ENCODE peak calls at places on chromosomes 7 and 10, in nine cellular contexts. W is brain microvascular endothelial cell, J is GM20000, M is HL-60, S is left lung, L is uterus, V is neural crest cell, K is lower lobe of right lung, B is endothelial cell. C is an unnamed sample.

GRCh38 chr7:20541615-20542349 is 73.7 kb upstream of the ABCB5 start:
- DNase-seq in W (no peak), J (no peak), M (no peak), S (no peak), L (no peak), V (no peak), K (no peak), B (no peak), C (no peak)

GRCh38 chr7:151884276-151885201 is 7.6 kb upstream of the PRKAG2 start:
- DNase-seq in W (no peak), J (no peak), M (no peak), S (no peak), L (no peak), V (no peak), K (no peak), B (no peak), C (no peak)

GRCh38 chr10:74887614-74888284 is 61.3 kb downstream of the KAT6B start:
- DNase-seq in W (no peak), J (no peak), M (peak), S (no peak), L (no peak), V (no peak), K (no peak), B (no peak), C (no peak)

GRCh38 chr7:26525413-26526287 is 234.0 kb downstream of the SNX10 start:
- DNase-seq in W (no peak), J (no peak), M (no peak), S (no peak), L (no peak), V (no peak), K (no peak), B (no peak), C (no peak)

GRCh38 chr7:112790651-112790973 is 419 bp upstream of the TMEM168 start:
- DNase-seq in W (no peak), J (peak), M (peak), S (no peak), L (no peak), V (no peak), K (no peak), B (no peak), C (no peak)

GRCh38 chr10:34995925-34996324 is 94.2 kb downstream of the CUL2 start:
- DNase-seq in W (no peak), J (no peak), M (no peak), S (no peak), L (no peak), V (no peak), K (no peak), B (no peak), C (peak)

GRCh38 chr7:35985126-35985754 is 167.8 kb upstream of the EEPD1 start:
- DNase-seq in W (peak), J (peak), M (peak), S (peak), L (peak), V (peak), K (peak), B (peak), C (peak)

GRCh38 chr7:70736715-70737460 is 395.1 kb upstream of the GALNT17 start:
- DNase-seq in W (peak), J (no peak), M (no peak), S (no peak), L (peak), V (no peak), K (no peak), B (no peak), C (peak)

GRCh38 chr10:3220853-3221252 is 48.3 kb upstream of the PITRM1 start:
- DNase-seq in W (peak), J (no peak), M (no peak), S (no peak), L (no peak), V (no peak), K (no peak), B (no peak), C (no peak)

GRCh38 chr7:81604075-81604807 is 165.6 kb downstream of the HGF start:
- DNase-seq in W (peak), J (no peak), M (no peak), S (no peak), L (no peak), V (no peak), K (no peak), B (no peak), C (no peak)

GRCh38 chr7:158567153-158567603 is 20.4 kb downstream of the PTPRN2 start:
- DNase-seq in W (no peak), J (no peak), M (no peak), S (no peak), L (no peak), V (no peak), K (no peak), B (no peak), C (peak)

GRCh38 chr7:80890839-80891544 is 27.9 kb downstream of the SEMA3C start:
- DNase-seq in W (no peak), J (no peak), M (no peak), S (no peak), L (no peak), V (no peak), K (no peak), B (no peak), C (no peak)

GRCh38 chr7:19519443-19519977 is 189.3 kb downstream of the POLR1F start:
- DNase-seq in W (peak), J (no peak), M (no peak), S (no peak), L (no peak), V (no peak), K (no peak), B (no peak), C (no peak)

GRCh38 chr7:27094304-27095049 is 1.3 kb downstream of the HOXA1 start:
- DNase-seq in W (no peak), J (peak), M (no peak), S (no peak), L (no peak), V (no peak), K (no peak), B (no peak), C (no peak)

GRCh38 chr7:132769280-132769679 is 193.0 kb upstream of the PLXNA4 start:
- DNase-seq in W (no peak), J (no peak), M (no peak), S (no peak), L (no peak), V (no peak), K (no peak), B (no peak), C (no peak)

GRCh38 chr10:62554632-62555199 is 180.5 kb downstream of the ZNF365 start:
- DNase-seq in W (peak), J (peak), M (peak), S (no peak), L (no peak), V (no peak), K (no peak), B (no peak), C (peak)

GRCh38 chr7:52365349-52365748 is 670.1 kb upstream of the POM121L12 start:
- DNase-seq in W (no peak), J (no peak), M (no peak), S (no peak), L (no peak), V (no peak), K (no peak), B (no peak), C (no peak)

GRCh38 chr7:125253454-125254182 is 324.0 kb upstream of the POT1 start:
- DNase-seq in W (no peak), J (no peak), M (no peak), S (no peak), L (no peak), V (no peak), K (no peak), B (no peak), C (no peak)

GRCh38 chr10:64502936-64503335 is 981.7 kb downstream of the REEP3 start:
- DNase-seq in W (no peak), J (no peak), M (no peak), S (no peak), L (no peak), V (no peak), K (no peak), B (no peak), C (no peak)

GRCh38 chr7:115707684-115708341 is 322.8 kb downstream of the TFEC start:
- DNase-seq in W (no peak), J (no peak), M (no peak), S (no peak), L (no peak), V (no peak), K (no peak), B (no peak), C (no peak)

GRCh38 chr7:115709664-115710063 is 320.9 kb downstream of the TFEC start:
- DNase-seq in W (no peak), J (no peak), M (no peak), S (no peak), L (no peak), V (no peak), K (no peak), B (no peak), C (no peak)

GRCh38 chr7:115704884-115705283 is 325.7 kb downstream of the TFEC start:
- DNase-seq in W (no peak), J (no peak), M (no peak), S (no peak), L (no peak), V (no peak), K (no peak), B (no peak), C (no peak)

DNA sequence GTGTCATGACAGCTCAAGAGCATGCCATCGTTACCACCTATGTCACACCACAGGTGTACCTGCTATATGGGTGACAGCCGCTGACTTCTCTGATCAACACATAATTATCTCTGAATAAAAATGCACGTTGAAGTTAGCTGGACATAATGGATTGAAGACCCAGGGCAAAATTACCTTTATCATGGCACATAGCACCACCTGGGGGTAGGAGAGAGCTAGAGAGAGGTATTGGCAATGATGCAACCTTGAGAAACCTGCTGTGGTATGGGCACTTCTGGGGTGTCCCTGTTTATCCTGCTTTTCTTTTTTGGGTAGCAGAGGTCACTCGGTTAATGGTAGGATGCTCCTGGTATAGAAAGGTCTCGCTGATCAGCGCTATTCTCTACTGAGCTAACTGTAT is 323.3 kb downstream of the TFEC start:
- DNase-seq in W (no peak), J (no peak), M (no peak), S (no peak), L (no peak), V (no peak), K (no peak), B (peak), C (peak)
- TF ChIP-seq CTCF in W (peak), J (no peak), M (no peak), S (no peak), L (no peak), V (peak), K (peak), B (no peak), C (peak)

DNA sequence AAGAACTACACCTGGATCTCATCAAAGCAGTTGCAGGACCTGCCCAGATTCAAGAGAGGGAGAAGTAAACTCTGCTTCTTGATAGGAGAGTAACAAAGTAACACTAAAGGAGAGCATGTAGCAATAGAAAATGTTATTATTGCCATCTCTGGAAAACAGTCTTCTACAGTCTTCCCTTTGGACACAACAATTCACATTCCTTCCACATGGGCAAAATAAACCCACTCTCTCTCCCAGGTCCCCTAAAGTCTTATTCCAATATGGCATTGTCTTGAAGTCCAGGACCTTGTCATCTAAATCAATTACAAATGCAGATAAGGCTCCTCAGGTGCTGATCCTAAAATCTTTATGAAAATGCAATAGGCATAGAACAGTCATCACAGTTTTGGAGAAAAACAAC is 10.3 kb upstream of the WNT2 start:
- DNase-seq in W (no peak), J (no peak), M (no peak), S (no peak), L (no peak), V (no peak), K (no peak), B (no peak), C (peak)
- TF ChIP-seq CTCF in W (peak), J (no peak), M (no peak), S (no peak), L (no peak), V (no peak), K (no peak), B (peak), C (no peak)

DNA sequence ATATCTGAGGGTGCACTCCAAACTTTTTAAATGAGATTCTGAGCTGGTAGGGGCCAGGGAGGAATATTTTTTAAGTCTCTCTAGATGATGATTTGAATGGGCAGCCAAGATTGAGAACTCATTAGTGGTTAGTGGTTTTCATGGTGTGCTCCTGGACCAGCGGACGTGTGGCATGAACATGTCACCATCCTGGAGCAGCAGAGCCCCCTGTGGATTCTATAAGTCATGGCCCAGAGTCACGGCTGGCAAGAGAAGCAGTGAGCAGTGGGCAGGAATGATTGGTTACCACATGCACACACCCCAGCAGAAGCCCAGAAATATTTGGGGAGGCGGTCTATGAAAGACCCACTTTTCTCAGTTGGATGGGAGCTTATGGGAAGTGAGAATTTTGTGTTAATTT is 21.2 kb upstream of the UCN3 start:
- DNase-seq in W (no peak), J (no peak), M (no peak), S (no peak), L (no peak), V (no peak), K (no peak), B (no peak), C (no peak)
- TF ChIP-seq CTCF in W (peak), J (no peak), M (no peak), S (no peak), L (no peak), V (no peak), K (no peak), B (no peak), C (no peak)

DNA sequence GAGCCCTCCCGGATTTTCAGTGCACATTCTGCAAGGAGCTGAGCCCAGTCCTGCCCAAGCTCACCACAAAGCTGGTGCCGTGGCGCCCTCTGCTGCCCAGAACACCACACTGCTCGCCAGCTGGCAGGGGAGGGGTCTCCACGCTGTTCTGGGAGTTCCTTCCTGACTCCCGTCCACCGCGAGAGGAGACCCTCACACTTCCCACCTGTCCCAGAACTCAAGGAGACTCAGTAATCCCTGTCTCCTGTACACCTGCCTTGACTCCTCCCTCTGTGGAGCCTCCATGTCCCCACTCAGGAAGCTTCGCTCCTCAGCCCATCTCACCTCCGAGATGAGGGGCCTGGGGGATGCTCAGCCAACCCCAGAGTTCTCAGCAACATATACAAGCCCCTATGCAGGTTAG is 11.3 kb downstream of the C10orf105 start:
- DNase-seq in W (no peak), J (peak), M (peak), S (peak), L (no peak), V (peak), K (peak), B (peak), C (peak)
- TF ChIP-seq CTCF in W (peak), J (peak), M (peak), S (peak), L (peak), V (peak), K (peak), B (peak), C (peak)

DNA sequence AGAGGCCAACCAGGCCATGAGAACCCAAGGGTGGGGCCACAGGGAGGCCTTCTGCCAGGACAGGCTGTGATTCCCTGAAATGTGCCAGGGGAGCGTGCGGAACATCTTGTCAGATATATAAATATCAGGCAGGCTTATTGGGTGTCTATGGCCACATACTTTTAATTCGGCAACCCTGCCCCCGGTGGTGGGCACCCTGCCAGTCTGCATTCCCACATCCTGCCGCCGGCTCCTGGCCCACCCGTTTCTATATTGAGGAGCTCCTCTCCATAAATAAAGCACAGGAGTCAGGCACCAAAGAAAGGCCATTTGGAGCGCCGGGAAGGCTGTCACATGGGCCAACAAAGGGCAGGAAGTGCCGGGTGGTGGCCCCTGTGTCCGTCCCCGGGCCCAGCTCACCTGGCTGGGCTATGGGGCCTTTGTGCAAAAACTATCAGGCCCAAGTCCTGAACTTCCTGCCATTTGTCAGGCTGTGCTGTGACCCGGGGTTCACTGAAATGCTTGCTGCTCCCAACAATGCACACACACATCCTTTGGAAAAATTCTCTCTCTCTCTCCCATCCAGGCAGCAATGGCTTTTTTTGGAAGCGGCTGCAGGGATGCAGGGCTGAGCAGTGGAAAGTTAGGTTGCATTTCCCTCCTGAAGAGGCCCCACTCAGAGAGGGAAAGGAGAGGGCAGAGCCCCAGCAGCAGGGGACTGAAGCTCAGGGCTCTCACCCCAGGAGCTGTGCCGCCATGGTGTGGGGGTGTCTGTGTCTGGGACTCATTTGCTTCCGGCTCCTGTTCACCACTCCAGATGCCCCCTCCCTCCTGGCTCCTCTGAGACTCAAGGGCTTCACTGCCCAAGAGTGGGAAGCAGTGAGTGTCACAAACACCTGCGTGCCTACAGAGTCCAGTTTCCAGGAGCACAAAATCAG is 25.1 kb upstream of the PODXL start:
- DNase-seq in W (no peak), J (no peak), M (no peak), S (no peak), L (peak), V (no peak), K (peak), B (no peak), C (peak)
- TF ChIP-seq CTCF in W (peak), J (no peak), M (no peak), S (no peak), L (no peak), V (no peak), K (no peak), B (no peak), C (no peak)